ENCODE peak calls at places on chromosomes 1 and 21, in ten cellular contexts. X is T1000; Y is stimulated activated CD4-positive, alpha-beta T cell treated with anti-CD3 and anti-CD28 coated beads, Interleukin-1b, Interleukin-23, amount 100 ng/mL, for 1 hour; J is H4; H is PC-3; N is left ventricle myocardium inferior; B is fibroblast of the conjunctiva; Q is body of pancreas; G is dorsolateral prefrontal cortex; R is naive thymus-derived CD8-positive, alpha-beta T cell. Z is an unnamed sample.

GRCh38 chr1:40133122-40133665 is 28.0 kb upstream of the RLF start:
- DNase-seq in X (no peak), Y (no peak), J (no peak), H (no peak), N (no peak), B (no peak), Q (no peak), G (no peak), R (no peak), Z (no peak)

GRCh38 chr1:213286235-213286634 is 235.2 kb downstream of the RPS6KC1 start:
- DNase-seq in X (no peak), Y (no peak), J (no peak), H (peak; percentile 23), N (no peak), B (no peak), Q (no peak), G (no peak), R (no peak), Z (no peak)

GRCh38 chr1:228706305-228706704 is 29.0 kb upstream of the RHOU start:
- DNase-seq in X (no peak), Y (no peak), J (no peak), H (no peak), N (no peak), B (no peak), Q (no peak), G (no peak), R (no peak), Z (no peak)

GRCh38 chr21:29477941-29478340 is 179.2 kb downstream of the BACH1 start:
- DNase-seq in X (no peak), Y (no peak), J (peak; percentile 38), H (peak; percentile 29), N (no peak), B (no peak), Q (no peak), G (no peak), R (no peak), Z (no peak)

GRCh38 chr21:31099122-31099521 is 60.8 kb upstream of the KRTAP19-8 start:
- DNase-seq in X (no peak), Y (no peak), J (no peak), H (no peak), N (no peak), B (no peak), Q (no peak), G (no peak), R (no peak), Z (no peak)

GRCh38 chr21:29481641-29482040 is 182.9 kb downstream of the BACH1 start:
- DNase-seq in X (no peak), Y (no peak), J (no peak), H (peak; percentile 14), N (no peak), B (peak; percentile 36), Q (no peak), G (no peak), R (no peak), Z (no peak)

GRCh38 chr1:150142083-150142482 is 7.6 kb upstream of the PLEKHO1 start:
- DNase-seq in X (no peak), Y (no peak), J (no peak), H (no peak), N (no peak), B (no peak), Q (no peak), G (no peak), R (no peak), Z (no peak)

GRCh38 chr1:30618335-30618747 is 105.0 kb downstream of the MATN1 start:
- DNase-seq in X (no peak), Y (no peak), J (no peak), H (peak; percentile 31), N (no peak), B (no peak), Q (no peak), G (no peak), R (no peak), Z (no peak)

GRCh38 chr21:25126564-25126963 is 480.7 kb downstream of the MRPL39 start:
- DNase-seq in X (no peak), Y (no peak), J (no peak), H (no peak), N (no peak), B (no peak), Q (no peak), G (no peak), R (no peak), Z (no peak)

GRCh38 chr1:181525104-181525721 is 41.9 kb downstream of the CACNA1E start:
- DNase-seq in X (no peak), Y (no peak), J (no peak), H (no peak), N (no peak), B (no peak), Q (no peak), G (no peak), R (no peak), Z (no peak)

GRCh38 chr1:179253286-179253972 is 24.0 kb upstream of the ABL2 start:
- DNase-seq in X (no peak), Y (no peak), J (no peak), H (no peak), N (no peak), B (no peak), Q (no peak), G (no peak), R (no peak), Z (no peak)

GRCh38 chr1:8662380-8663072 is 154.9 kb downstream of the RERE start:
- DNase-seq in X (no peak), Y (no peak), J (no peak), H (peak; percentile 49), N (no peak), B (no peak), Q (no peak), G (no peak), R (no peak), Z (no peak)

GRCh38 chr1:153985984-153986761 is at the start of gene RAB13:
- DNase-seq in X (peak; percentile 68), Y (no peak), J (peak; percentile 75), H (peak; percentile 90), N (peak; percentile 86), B (peak; percentile 82), Q (peak; percentile 90), G (no peak), R (no peak), Z (no peak)

GRCh38 chr1:62321438-62321837 is 2.2 kb upstream of the KANK4 start:
- DNase-seq in X (peak; percentile 56), Y (no peak), J (peak; percentile 78), H (peak; percentile 93), N (no peak), B (peak; percentile 10), Q (no peak), G (no peak), R (no peak), Z (no peak)

GRCh38 chr1:239893127-239893731 is 198.5 kb upstream of the FMN2 start:
- DNase-seq in X (no peak), Y (no peak), J (peak; percentile 62), H (peak; percentile 72), N (no peak), B (no peak), Q (peak; percentile 18), G (no peak), R (no peak), Z (no peak)

GRCh38 chr1:236301958-236302335 is 20.2 kb upstream of the ERO1B start:
- DNase-seq in X (no peak), Y (no peak), J (no peak), H (no peak), N (no peak), B (no peak), Q (peak; percentile 75), G (no peak), R (no peak), Z (no peak)

GRCh38 chr1:33182452-33182851 is 609 bp upstream of the TRIM62 start:
- DNase-seq in X (no peak), Y (no peak), J (peak; percentile 45), H (no peak), N (no peak), B (peak; percentile 66), Q (peak; percentile 20), G (no peak), R (peak; percentile 12), Z (peak; percentile 40)

GRCh38 chr1:15680131-15680530 is 4.0 kb upstream of the PLEKHM2 start:
- DNase-seq in X (peak; percentile 47), Y (no peak), J (no peak), H (peak; percentile 30), N (no peak), B (peak; percentile 50), Q (no peak), G (no peak), R (no peak), Z (no peak)

GRCh38 chr1:78038491-78038939 is 7.3 kb upstream of the GIPC2 start:
- DNase-seq in X (no peak), Y (no peak), J (no peak), H (peak; percentile 79), N (no peak), B (no peak), Q (no peak), G (no peak), R (no peak), Z (no peak)

GRCh38 chr1:6554907-6555778 is at the start of gene TAS1R1:
- DNase-seq in X (no peak), Y (no peak), J (no peak), H (no peak), N (no peak), B (peak; percentile 36), Q (peak; percentile 28), G (peak; percentile 49), R (no peak), Z (no peak)

GRCh38 chr1:61005572-61006386 is 76.6 kb upstream of the NFIA start:
- DNase-seq in X (no peak), Y (no peak), J (no peak), H (no peak), N (no peak), B (no peak), Q (no peak), G (no peak), R (no peak), Z (no peak)